ENCODE peak calls at places on chromosomes 11 and 22, in five cellular contexts. D is HL-60, Z is IMR-90, K is osteocyte, O is tibial nerve. Q is an unnamed sample.

GRCh38 chr11:68927280-68928107 is 23.8 kb downstream of the IGHMBP2 start:
- DNase-seq in Z (peak), K (no peak), D (no peak), O (no peak), Q (peak)

GRCh38 chr22:17065433-17065832 is 19.4 kb upstream of the IL17RA start:
- DNase-seq in D (no peak), Z (no peak), O (no peak), K (no peak), Q (no peak)

GRCh38 chr22:40635940-40636379 is 559 bp downstream of the MRTFA start:
- DNase-seq in K (no peak), O (no peak), D (no peak), Z (no peak), Q (no peak)

GRCh38 chr11:71977743-71978418 is 20.8 kb upstream of the IL18BP start:
- DNase-seq in K (no peak), D (no peak), Z (peak), O (peak), Q (no peak)

GRCh38 chr11:132576706-132577105 is 955.6 kb downstream of the OPCML start:
- DNase-seq in D (no peak), Z (peak), K (peak), O (no peak), Q (no peak)

GRCh38 chr11:96107143-96107829 is 183.4 kb upstream of the MTMR2 start:
- DNase-seq in O (no peak), Z (no peak), D (no peak), K (no peak), Q (no peak)

GRCh38 chr22:45678961-45679912 is 7.6 kb downstream of the ATXN10 start:
- DNase-seq in D (no peak), K (no peak), Z (peak), O (no peak), Q (no peak)

GRCh38 chr11:59025097-59025496 is 61.0 kb upstream of the GLYATL1B start:
- DNase-seq in K (no peak), D (no peak), Z (no peak), O (no peak), Q (no peak)

GRCh38 chr11:82507288-82507687 is 226.4 kb downstream of the FAM181B start:
- DNase-seq in O (no peak), D (no peak), Z (no peak), K (no peak), Q (no peak)

GRCh38 chr11:123535401-123535800 is 105.3 kb downstream of the GRAMD1B start:
- DNase-seq in Z (no peak), O (no peak), K (no peak), D (no peak), Q (no peak)

GRCh38 chr22:43789452-43789851 is 22.7 kb downstream of the EFCAB6 start:
- DNase-seq in O (no peak), D (no peak), K (no peak), Z (peak), Q (no peak)

GRCh38 chr11:69297926-69298777 is 4.2 kb downstream of the MYEOV start:
- DNase-seq in D (peak), O (peak), K (no peak), Z (peak), Q (peak)

GRCh38 chr11:122202951-122203456 is 87.0 kb upstream of the BLID start:
- DNase-seq in K (peak), Z (peak), O (peak), D (peak), Q (peak)

GRCh38 chr11:26510201-26510600 is 61.9 kb downstream of the MUC15 start:
- DNase-seq in D (no peak), K (no peak), O (no peak), Z (no peak), Q (no peak)

GRCh38 chr11:67665537-67666302 is 8.7 kb downstream of the ALDH3B2 start:
- DNase-seq in Z (no peak), K (no peak), D (no peak), O (no peak), Q (no peak)

GRCh38 chr11:122069946-122070345 is 46.1 kb downstream of the BLID start:
- DNase-seq in D (no peak), K (peak), O (peak), Z (peak), Q (no peak)

GRCh38 chr11:86396403-86396802 is 21.7 kb downstream of the CCDC81 start:
- DNase-seq in K (no peak), O (no peak), D (no peak), Z (peak), Q (no peak)

GRCh38 chr11:119359365-119360229 is 13.1 kb upstream of the MFRP start:
- DNase-seq in K (no peak), O (no peak), D (no peak), Z (no peak), Q (no peak)

GRCh38 chr11:94150056-94150455 is 21.4 kb downstream of the PANX1 start:
- DNase-seq in Z (no peak), D (no peak), O (no peak), K (no peak), Q (no peak)

GRCh38 chr11:101741479-101742175 is 157.8 kb upstream of the TRPC6 start:
- DNase-seq in O (no peak), Z (no peak), K (no peak), D (no peak), Q (no peak)

GRCh38 chr11:19218801-19219460 is 17.1 kb upstream of the CSRP3 start:
- DNase-seq in D (no peak), K (no peak), O (no peak), Z (no peak), Q (no peak)

GRCh38 chr11:115267228-115267627 is 237.0 kb downstream of the CADM1 start:
- DNase-seq in D (no peak), Z (no peak), K (no peak), O (no peak), Q (no peak)

GRCh38 chr11:46663277-46663940 is 37.0 kb downstream of the ARHGAP1 start:
- DNase-seq in Z (peak), K (no peak), O (no peak), D (no peak), Q (no peak)

GRCh38 chr11:111086058-111086457 is 159.5 kb upstream of the POU2AF2 start:
- DNase-seq in O (no peak), K (no peak), Z (no peak), D (no peak), Q (no peak)

GRCh38 chr22:44003776-44004460 is 20.2 kb upstream of the PARVB start:
- DNase-seq in Z (no peak), D (no peak), K (no peak), O (no peak), Q (no peak)

GRCh38 chr22:23065069-23065451 is 5.3 kb upstream of the GNAZ start:
- DNase-seq in K (peak), O (no peak), D (no peak), Z (no peak), Q (no peak)

GRCh38 chr11:7021318-7021717 is 1.0 kb downstream of the NLRP14 start:
- DNase-seq in D (no peak), K (no peak), Z (no peak), O (no peak), Q (no peak)

GRCh38 chr11:71108013-71108865 is 144.1 kb downstream of the SHANK2 start:
- DNase-seq in O (no peak), K (no peak), D (no peak), Z (no peak), Q (no peak)

GRCh38 chr11:134359646-134360045 is 27.9 kb downstream of the GLB1L2 start:
- DNase-seq in K (no peak), Z (no peak), O (no peak), D (no peak), Q (peak)

GRCh38 chr11:33089776-33090175 is 50.4 kb downstream of the TCP11L1 start:
- DNase-seq in Z (peak), K (no peak), O (no peak), D (no peak), Q (no peak)

GRCh38 chr11:16191852-16192240 is 164.5 kb downstream of the SOX6 start:
- DNase-seq in O (no peak), D (no peak), K (no peak), Z (no peak), Q (no peak)

DNA sequence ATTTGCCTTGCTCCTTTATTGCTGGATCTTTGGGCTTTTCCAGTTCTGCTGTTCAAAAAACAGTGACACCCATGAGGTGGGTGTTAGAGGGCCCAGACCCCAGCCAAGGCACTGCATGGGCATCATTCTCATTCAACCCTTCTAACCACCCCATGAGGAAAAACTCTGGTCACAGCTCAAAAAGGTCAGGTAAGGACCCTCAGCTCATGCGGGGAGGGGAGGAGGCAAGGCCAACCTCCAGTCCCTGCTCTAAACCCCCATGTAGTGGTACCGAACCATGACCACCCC is 7.4 kb downstream of the GNB1L start:
- DNase-seq in O (no peak), K (no peak), D (no peak), Z (no peak), Q (no peak)
- TF ChIP-seq CTCF in O (no peak), K (no peak), D (no peak), Z (no peak), Q (no peak)

GRCh38 chr22:30948930-30949342 is 19.6 kb downstream of the MORC2 start:
- DNase-seq in D (no peak), O (no peak), Z (peak), K (peak), Q (no peak)

GRCh38 chr22:30947821-30948454 is 20.6 kb downstream of the MORC2 start:
- DNase-seq in O (no peak), D (no peak), Z (peak), K (no peak), Q (no peak)

GRCh38 chr22:30945653-30946052 is 22.9 kb downstream of the MORC2 start:
- DNase-seq in Z (no peak), O (no peak), K (no peak), D (no peak), Q (no peak)

GRCh38 chr22:30946354-30946753 is 22.2 kb downstream of the MORC2 start:
- DNase-seq in D (no peak), O (no peak), K (peak), Z (no peak), Q (no peak)

DNA sequence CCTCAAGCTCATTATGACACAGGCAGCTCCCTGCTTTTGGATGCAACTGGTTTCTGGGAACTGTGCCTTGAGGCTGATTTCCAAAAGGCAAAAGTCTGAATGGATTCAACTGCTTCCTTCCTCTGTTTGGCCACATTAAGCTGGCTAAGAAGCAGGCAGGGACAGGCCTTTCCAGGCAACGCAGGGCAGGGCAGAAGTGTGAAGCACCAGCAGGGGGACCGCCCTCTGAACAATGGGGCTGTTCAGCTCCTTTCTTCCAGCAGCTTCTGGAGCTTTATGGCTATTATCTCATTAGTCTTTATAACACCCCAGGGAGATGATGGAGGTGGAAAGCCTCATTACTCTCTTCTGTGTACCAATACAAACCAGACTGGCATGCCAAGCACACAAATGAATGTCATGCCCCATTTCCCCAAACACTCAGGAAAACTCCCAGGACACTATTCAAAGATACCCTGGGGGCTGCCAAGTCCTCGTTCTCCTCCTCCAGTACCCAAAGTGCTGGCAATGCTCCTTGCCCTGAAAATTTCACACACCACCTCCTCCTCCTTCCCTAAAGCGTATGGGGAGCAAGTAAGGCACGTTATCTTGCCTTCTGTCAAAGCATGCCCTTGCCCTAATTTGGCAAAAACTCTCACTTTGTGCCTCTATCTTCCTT is 21.3 kb downstream of the MORC2 start:
- DNase-seq in K (peak), Z (no peak), D (no peak), O (no peak), Q (no peak)
- TF ChIP-seq CTCF in K (no peak), Z (no peak), D (no peak), O (peak), Q (no peak)

DNA sequence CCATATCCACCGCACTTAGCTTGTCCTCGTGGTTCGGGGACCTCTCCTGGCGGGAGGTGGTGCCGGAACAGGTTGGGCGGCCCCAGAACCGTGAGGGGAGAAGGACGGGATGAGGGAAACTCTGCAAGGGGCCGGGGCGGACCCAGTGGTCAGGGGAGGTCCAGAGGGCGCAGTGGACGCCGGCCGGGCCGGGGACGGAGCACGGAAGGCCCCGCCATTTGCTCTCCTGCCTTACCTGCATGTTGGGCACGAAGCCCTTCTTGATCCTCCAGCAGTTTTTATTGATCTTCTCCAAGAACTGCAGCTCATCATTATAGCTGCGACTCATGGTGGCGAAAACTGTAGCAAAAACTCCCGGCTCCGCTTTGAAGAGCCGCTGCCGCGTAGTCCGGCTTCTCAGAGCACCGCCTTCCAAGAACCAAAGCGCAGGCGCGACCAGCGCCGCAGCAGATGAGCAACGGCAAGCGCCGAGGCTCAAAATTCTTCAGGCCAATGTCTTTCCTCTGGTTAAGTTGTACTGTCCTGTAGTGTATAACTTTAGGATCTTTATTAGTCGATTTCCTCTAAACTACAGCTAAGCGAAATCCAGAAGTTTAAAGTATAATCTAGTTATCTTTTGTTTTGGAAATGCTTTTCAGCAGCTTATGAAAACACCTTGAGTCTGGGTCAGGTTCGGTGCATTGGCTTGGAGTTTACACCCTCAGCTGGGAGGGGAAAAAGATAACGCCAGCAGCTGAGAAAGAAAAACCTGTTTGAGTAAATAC is at the start of gene RTCB:
- DNase-seq in K (peak), O (peak), Z (peak), D (peak), Q (peak)
- TF ChIP-seq CTCF in K (no peak), O (no peak), Z (no peak), D (no peak), Q (no peak)

GRCh38 chr11:79758325-79758724 is 317.5 kb upstream of the TENM4 start:
- DNase-seq in O (no peak), K (no peak), Z (no peak), D (no peak), Q (no peak)

GRCh38 chr11:79768343-79768742 is 327.5 kb upstream of the TENM4 start:
- DNase-seq in Z (no peak), D (no peak), K (no peak), O (no peak), Q (no peak)

GRCh38 chr11:79762271-79762935 is 321.6 kb upstream of the TENM4 start:
- DNase-seq in Z (peak), D (no peak), O (no peak), K (no peak), Q (no peak)
- TF ChIP-seq CTCF in Z (peak), D (no peak), O (no peak), K (no peak), Q (no peak)

GRCh38 chr11:66313321-66314185 is 3.3 kb downstream of the CD248 start:
- DNase-seq in Z (peak), K (no peak), O (no peak), D (no peak), Q (no peak)
- TF ChIP-seq CTCF in Z (peak), K (peak), O (no peak), D (no peak), Q (no peak)

GRCh38 chr11:81449588-81450155 is 1284.0 kb downstream of the FAM181B start:
- DNase-seq in K (no peak), Z (no peak), O (no peak), D (no peak), Q (no peak)

DNA sequence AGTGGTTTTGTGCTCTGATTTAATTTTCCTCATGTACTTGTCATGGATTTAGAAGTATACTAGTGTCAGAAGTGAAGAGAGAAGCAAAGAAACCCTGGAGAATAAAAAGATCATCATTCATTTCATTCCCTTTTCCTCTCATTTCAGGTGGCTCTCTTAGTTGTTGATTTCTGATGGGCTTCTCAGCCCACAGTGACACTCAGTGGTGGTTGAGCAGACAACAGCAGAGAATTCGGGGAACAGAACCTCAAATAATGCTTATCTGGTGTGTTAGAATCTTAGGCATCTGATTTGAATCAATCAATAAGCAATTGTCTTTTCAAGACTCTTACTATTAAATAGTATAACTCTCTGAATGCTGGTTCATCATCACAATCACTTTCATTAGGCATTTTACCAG is 1289.4 kb downstream of the FAM181B start:
- DNase-seq in O (no peak), K (no peak), Z (no peak), D (no peak), Q (no peak)
- TF ChIP-seq CTCF in O (no peak), K (no peak), Z (no peak), D (no peak), Q (no peak)

DNA sequence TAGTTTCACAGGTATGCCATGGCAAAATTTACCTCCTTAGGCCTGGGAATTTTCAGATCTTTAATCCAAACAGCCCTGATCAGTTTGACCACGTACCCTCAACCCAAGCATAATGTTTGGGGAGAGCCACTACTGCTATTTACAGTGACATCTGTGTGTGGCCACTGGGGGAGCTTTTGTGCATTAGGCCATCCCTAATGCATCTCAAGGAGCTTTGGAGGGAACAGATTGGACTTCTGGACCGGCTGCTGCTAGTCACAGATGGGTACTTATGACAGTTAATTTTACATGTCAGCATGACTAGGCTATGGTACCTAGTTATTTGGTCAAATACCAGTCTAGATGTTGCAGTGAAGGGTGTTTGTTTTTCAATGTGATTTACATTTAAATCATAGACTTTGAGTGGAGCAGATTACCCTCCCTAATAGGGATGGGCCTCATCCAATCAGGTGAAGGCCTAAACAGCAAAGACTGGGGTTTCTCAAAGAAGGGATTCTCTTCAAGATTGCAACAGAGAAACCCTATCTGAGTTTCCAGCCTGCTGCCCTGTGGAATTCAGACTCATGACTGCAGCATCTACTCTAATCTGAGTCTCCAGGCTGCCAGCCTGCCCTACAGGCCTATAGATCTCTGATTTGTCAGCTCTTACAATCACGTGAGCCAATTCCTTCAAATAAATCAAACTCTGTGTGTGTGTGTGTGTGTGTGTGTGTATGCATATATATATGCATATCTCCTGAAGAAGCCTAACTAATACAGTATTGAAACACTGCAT is 37.9 kb upstream of the GALNT18 start:
- DNase-seq in D (no peak), Z (no peak), K (no peak), O (no peak), Q (no peak)
- TF ChIP-seq CTCF in D (no peak), Z (no peak), K (no peak), O (no peak), Q (no peak)

GRCh38 chr11:112082729-112083128 is 3.8 kb downstream of the TIMM8B start:
- DNase-seq in Z (peak), D (no peak), K (no peak), O (no peak), Q (no peak)

GRCh38 chr11:112085822-112086421 is 634 bp downstream of the TIMM8B start:
- DNase-seq in K (no peak), Z (peak), D (no peak), O (peak), Q (no peak)

GRCh38 chr11:112087212-112087611 is 539 bp downstream of the SDHD start:
- DNase-seq in D (no peak), K (no peak), Z (no peak), O (no peak), Q (no peak)

DNA sequence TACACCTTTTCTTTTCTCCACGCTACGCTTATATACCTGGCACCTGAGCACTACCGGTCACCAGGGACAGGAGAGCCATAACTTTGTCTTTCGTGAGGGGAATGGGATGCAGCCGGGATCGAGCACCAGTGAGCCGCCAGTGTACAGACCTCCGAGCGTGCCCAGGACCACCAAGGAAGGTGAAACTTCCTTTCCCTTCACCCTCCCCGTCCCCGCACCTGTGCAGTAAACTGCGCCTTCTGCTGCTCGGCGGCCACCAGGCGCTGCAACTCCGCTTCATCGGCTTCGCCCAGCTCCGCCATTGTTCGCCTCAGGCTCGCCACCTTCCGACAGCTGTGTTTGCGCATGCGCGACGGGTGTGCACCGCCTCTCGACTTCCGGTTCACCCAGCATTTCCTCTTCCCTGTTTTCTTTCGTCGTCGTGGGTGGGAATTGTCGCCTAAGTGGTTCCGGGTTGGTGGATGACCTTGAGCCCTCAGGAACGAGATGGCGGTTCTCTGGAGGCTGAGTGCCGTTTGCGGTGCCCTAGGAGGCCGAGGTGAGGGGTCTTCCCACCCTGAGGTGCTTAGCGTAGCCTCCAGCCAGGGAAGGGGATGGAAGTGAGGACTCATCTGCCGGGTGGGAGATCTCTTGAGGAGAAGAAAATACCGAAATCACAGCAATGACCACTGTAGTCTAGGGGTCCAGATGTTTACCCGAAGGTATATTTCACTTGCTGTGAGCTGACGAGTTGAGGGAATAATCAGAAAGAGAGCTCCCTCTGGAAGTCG is at the start of the genes SDHD and TIMM8B:
- DNase-seq in D (peak), Z (peak), K (peak), O (peak), Q (peak)
- TF ChIP-seq CTCF in D (no peak), Z (peak), K (peak), O (no peak), Q (peak)